ENCODE peak calls at places on chromosomes 16 and 17, in four cellular contexts. I, L, Q and F are unnamed samples.
A peak's percentile ranks its signal among the peaks of the same experiment; 100 is the strongest.

GRCh38 chr17:75645501-75645888 is 12.3 kb downstream of the SMIM5 start:
- DNase-seq in I (no peak), L (no peak), Q (no peak), F (no peak)

GRCh38 chr16:74951206-74951605 is 33.7 kb downstream of the WDR59 start:
- DNase-seq in I (no peak), L (no peak), Q (no peak), F (no peak)

GRCh38 chr17:5122586-5123342 is 6.9 kb downstream of the USP6 start:
- DNase-seq in I (peak; percentile 40), L (no peak), Q (no peak), F (no peak)

GRCh38 chr16:4290236-4290830 is 17.5 kb upstream of the TFAP4 start:
- DNase-seq in I (no peak), L (peak; percentile 66), Q (peak; percentile 20), F (peak; percentile 86)

GRCh38 chr16:86291491-86291890 is 218.8 kb upstream of the FOXF1 start:
- DNase-seq in I (no peak), L (no peak), Q (no peak), F (no peak)

GRCh38 chr17:35082073-35082657 is 18.7 kb upstream of the RFFL start:
- DNase-seq in I (no peak), L (peak; percentile 84), Q (peak; percentile 59), F (peak; percentile 89)

GRCh38 chr16:27287051-27287811 is 18.7 kb upstream of the NSMCE1 start:
- DNase-seq in I (no peak), L (no peak), Q (no peak), F (no peak)

GRCh38 chr17:13647551-13647950 is 45.8 kb upstream of the HS3ST3A1 start:
- DNase-seq in I (no peak), L (no peak), Q (no peak), F (peak; percentile 60)

GRCh38 chr17:49106366-49107210 is 26.0 kb upstream of the B4GALNT2 start:
- DNase-seq in I (no peak), L (peak; percentile 83), Q (no peak), F (peak; percentile 27)

GRCh38 chr17:15343749-15344148 is 2.4 kb upstream of the TEKT3 start:
- DNase-seq in I (no peak), L (peak; percentile 75), Q (no peak), F (peak; percentile 76)